ENCODE peak calls at places on chromosome 20, in nine cellular contexts. Q is ecto neural progenitor cell; W is H54; R is stimulated activated CD8-positive, alpha-beta memory T cell treated with anti-CD3 and anti-CD28 coated beads, Interleukin-4, amount 100 ng/mL, for 24 hours; H is stimulated activated CD4-positive, alpha-beta T cell treated with anti-CD3 and anti-CD28 coated beads, TNF-alpha, amount 100 ng/mL, for 48 hours; S is activated CD8-positive, alpha-beta memory T cell treated with anti-CD3 and anti-CD28 coated beads for 24 hours; C is adipocyte; U is prostate gland; X is progenitor cell of endocrine pancreas. Z is an unnamed sample.
A peak's percentile ranks its signal among the peaks of the same experiment; 100 is the strongest.

GRCh38 chr20:50717974-50718761 is 13.2 kb upstream of the PARD6B start:
- DNase-seq in X (no peak), S (no peak), Q (no peak), U (no peak), R (no peak), H (no peak), W (no peak), C (peak; percentile 49), Z (no peak)

GRCh38 chr20:4956200-4956810 is 45.0 kb downstream of the SLC23A2 start:
- DNase-seq in Q (no peak), X (no peak), H (no peak), R (no peak), C (peak; percentile 86), S (no peak), W (peak; percentile 19), U (no peak), Z (no peak)

GRCh38 chr20:35478804-35479472 is 23.5 kb downstream of the CEP250 start:
- DNase-seq in R (no peak), S (no peak), H (no peak), C (no peak), X (no peak), W (no peak), U (no peak), Q (no peak), Z (no peak)

GRCh38 chr20:38278763-38279162 is 18.2 kb upstream of the KIAA1755 start:
- DNase-seq in W (no peak), U (no peak), S (no peak), R (no peak), C (no peak), H (no peak), X (no peak), Q (no peak), Z (no peak)

GRCh38 chr20:53956013-53956715 is 114.2 kb downstream of the BCAS1 start:
- DNase-seq in R (no peak), W (no peak), Q (no peak), X (no peak), S (no peak), U (no peak), C (no peak), H (no peak), Z (no peak)

GRCh38 chr20:49420811-49421295 is 61.6 kb downstream of the KCNB1 start:
- DNase-seq in C (no peak), R (no peak), H (no peak), U (no peak), W (no peak), X (no peak), Q (no peak), S (no peak), Z (no peak)

GRCh38 chr20:36344517-36345132 is 38.5 kb downstream of the DLGAP4 start:
- DNase-seq in R (no peak), S (no peak), U (peak; percentile 8), C (peak; percentile 75), W (peak; percentile 63), X (peak; percentile 81), H (no peak), Q (peak; percentile 83), Z (peak; percentile 86)

GRCh38 chr20:57219071-57219677 is 47.3 kb downstream of the BMP7 start:
- DNase-seq in S (no peak), C (no peak), W (no peak), Q (no peak), R (no peak), U (no peak), H (no peak), X (no peak), Z (no peak)

GRCh38 chr20:40982415-40983145 is 46.0 kb upstream of the TOP1 start:
- DNase-seq in U (no peak), S (peak; percentile 40), R (no peak), H (no peak), X (no peak), C (no peak), Q (no peak), W (no peak), Z (no peak)

GRCh38 chr20:34872604-34873224 is at the start of gene GGT7:
- DNase-seq in S (peak; percentile 95), Q (peak; percentile 92), C (peak; percentile 94), U (peak; percentile 80), X (peak; percentile 94), W (peak; percentile 76), H (peak; percentile 77), R (peak; percentile 81), Z (peak; percentile 73)

GRCh38 chr20:60219984-60220540 is 261.8 kb downstream of the CDH26 start:
- DNase-seq in R (no peak), H (no peak), C (no peak), S (no peak), W (no peak), Q (no peak), U (no peak), X (no peak), Z (no peak)

GRCh38 chr20:7375905-7376304 is 564.4 kb downstream of the HAO1 start:
- DNase-seq in R (no peak), S (no peak), C (peak; percentile 12), W (no peak), U (no peak), H (no peak), Q (no peak), X (no peak), Z (no peak)

Z was measured in mesothelial cell of epicardium.